ENCODE peak calls at places on chromosomes 7 and 10, in eight cellular contexts. V is prostate gland; U is CD4-positive, CD25-positive, alpha-beta regulatory T cell; R is C1 segment of cervical spinal cord; B is neural progenitor cell; C is ureter; L is EH; I is activated CD4-positive, alpha-beta T cell treated with anti-CD3 and anti-CD28 coated beads, Interleukin-2, amount 50 U/mL, for 1 hour. F is an unnamed sample.

GRCh38 chr10:12389154-12389734 is 39.9 kb downstream of the CAMK1D start:
- DNase-seq in V (peak), U (no peak), R (no peak), B (no peak), C (peak), L (no peak), I (no peak), F (no peak)

GRCh38 chr7:30799206-30799975 is 28.2 kb downstream of the MINDY4 start:
- DNase-seq in V (no peak), U (no peak), R (no peak), B (no peak), C (no peak), L (peak), I (no peak), F (peak)

GRCh38 chr10:93150289-93150688 is 76.6 kb downstream of the CYP26A1 start:
- DNase-seq in V (no peak), U (no peak), R (no peak), B (no peak), C (no peak), L (peak), I (no peak), F (peak)

GRCh38 chr7:150326657-150327268 is 3.4 kb upstream of the ACTR3C start:
- DNase-seq in V (no peak), U (no peak), R (no peak), B (no peak), C (no peak), L (no peak), I (no peak), F (no peak)

GRCh38 chr7:38932509-38933168 is 23.6 kb upstream of the VPS41 start:
- DNase-seq in V (peak), U (no peak), R (no peak), B (peak), C (peak), L (peak), I (peak), F (peak)

GRCh38 chr7:150357771-150358427 is 10.7 kb upstream of the REPIN1 start:
- DNase-seq in V (no peak), U (no peak), R (no peak), B (peak), C (no peak), L (no peak), I (no peak), F (peak)

GRCh38 chr7:79298145-79298760 is 155.2 kb downstream of the MAGI2 start:
- DNase-seq in V (no peak), U (no peak), R (no peak), B (peak), C (no peak), L (peak), I (no peak), F (peak)

GRCh38 chr7:22179442-22179879 is 177.5 kb downstream of the RAPGEF5 start:
- DNase-seq in V (no peak), U (no peak), R (no peak), B (no peak), C (no peak), L (no peak), I (no peak), F (no peak)

GRCh38 chr7:41058986-41059741 is 643.7 kb downstream of the INHBA start:
- DNase-seq in V (no peak), U (no peak), R (no peak), B (no peak), C (no peak), L (peak), I (no peak), F (peak)

GRCh38 chr7:151876899-151877777 is at the start of gene PRKAG2:
- DNase-seq in V (peak), U (peak), R (no peak), B (peak), C (peak), L (peak), I (peak), F (peak)

GRCh38 chr10:60096761-60097513 is 190.6 kb upstream of the CCDC6 start:
- DNase-seq in V (no peak), U (no peak), R (no peak), B (no peak), C (no peak), L (no peak), I (no peak), F (no peak)

GRCh38 chr7:137970263-137970975 is 31.5 kb downstream of the CREB3L2 start:
- DNase-seq in V (peak), U (no peak), R (no peak), B (no peak), C (no peak), L (peak), I (no peak), F (peak)

F was measured in fibroblast of mammary gland.